ENCODE peak calls at places on chromosomes 11 and 22, in five cellular contexts. One of them, this sample, is unnamed.

GRCh38 chr11:96141649-96142048 is 201.3 kb downstream of the MAML2 start:
- DNase-seq in A673: no peak
- DNase-seq in CD4-positive, CD25-positive, alpha-beta regulatory T cell: no peak
- DNase-seq in lower leg skin: no peak
- DNase-seq in thoracic aorta: no peak
- DNase-seq in this sample: no peak

GRCh38 chr11:97143463-97143862 is 753.6 kb downstream of the JRKL start:
- DNase-seq in A673: no peak
- DNase-seq in CD4-positive, CD25-positive, alpha-beta regulatory T cell: no peak
- DNase-seq in lower leg skin: no peak
- DNase-seq in thoracic aorta: no peak
- DNase-seq in this sample: no peak

GRCh38 chr22:23684561-23685031 is 6.2 kb upstream of the RGL4 start:
- DNase-seq in A673: no peak
- DNase-seq in CD4-positive, CD25-positive, alpha-beta regulatory T cell: no peak
- DNase-seq in lower leg skin: no peak
- DNase-seq in thoracic aorta: no peak
- DNase-seq in this sample: no peak

GRCh38 chr11:73236879-73237278 is 18.8 kb downstream of the P2RY2 start:
- DNase-seq in A673: peak; percentile 48
- DNase-seq in CD4-positive, CD25-positive, alpha-beta regulatory T cell: peak; percentile 37
- DNase-seq in lower leg skin: no peak
- DNase-seq in thoracic aorta: no peak
- DNase-seq in this sample: peak; percentile 77

GRCh38 chr11:76388408-76388807 is 7.3 kb downstream of the GVQW3 start:
- DNase-seq in A673: no peak
- DNase-seq in CD4-positive, CD25-positive, alpha-beta regulatory T cell: no peak
- DNase-seq in lower leg skin: no peak
- DNase-seq in thoracic aorta: no peak
- DNase-seq in this sample: no peak

GRCh38 chr11:111026241-111026640 is 219.3 kb upstream of the POU2AF2 start:
- DNase-seq in A673: no peak
- DNase-seq in CD4-positive, CD25-positive, alpha-beta regulatory T cell: no peak
- DNase-seq in lower leg skin: no peak
- DNase-seq in thoracic aorta: no peak
- DNase-seq in this sample: no peak

GRCh38 chr11:30488304-30488998 is 97.7 kb downstream of the MPPED2 start:
- DNase-seq in A673: peak; percentile 35
- DNase-seq in CD4-positive, CD25-positive, alpha-beta regulatory T cell: no peak
- DNase-seq in lower leg skin: no peak
- DNase-seq in thoracic aorta: no peak
- DNase-seq in this sample: no peak

GRCh38 chr11:15590131-15590530 is 475.4 kb downstream of the INSC start:
- DNase-seq in A673: peak; percentile 35
- DNase-seq in CD4-positive, CD25-positive, alpha-beta regulatory T cell: no peak
- DNase-seq in lower leg skin: no peak
- DNase-seq in thoracic aorta: no peak
- DNase-seq in this sample: no peak

GRCh38 chr11:120547871-120548681 is 36.5 kb downstream of the GRIK4 start:
- DNase-seq in A673: peak; percentile 81
- DNase-seq in CD4-positive, CD25-positive, alpha-beta regulatory T cell: no peak
- DNase-seq in lower leg skin: peak; percentile 56
- DNase-seq in thoracic aorta: peak; percentile 76
- DNase-seq in this sample: peak; percentile 44

GRCh38 chr11:132312161-132312560 is 941.7 kb downstream of the NTM start:
- DNase-seq in A673: peak; percentile 6
- DNase-seq in CD4-positive, CD25-positive, alpha-beta regulatory T cell: no peak
- DNase-seq in lower leg skin: no peak
- DNase-seq in thoracic aorta: no peak
- DNase-seq in this sample: no peak

GRCh38 chr11:76124905-76125566 is 81.3 kb downstream of the WNT11 start:
- DNase-seq in A673: peak; percentile 36
- DNase-seq in CD4-positive, CD25-positive, alpha-beta regulatory T cell: no peak
- DNase-seq in lower leg skin: no peak
- DNase-seq in thoracic aorta: no peak
- DNase-seq in this sample: no peak

GRCh38 chr11:66495401-66495844 is 15.0 kb upstream of the BBS1 start:
- DNase-seq in A673: no peak
- DNase-seq in CD4-positive, CD25-positive, alpha-beta regulatory T cell: peak; percentile 7
- DNase-seq in lower leg skin: no peak
- DNase-seq in thoracic aorta: no peak
- DNase-seq in this sample: peak; percentile 55

GRCh38 chr11:127345819-127346459 is 345.4 kb upstream of the KIRREL3 start:
- DNase-seq in A673: peak; percentile 56
- DNase-seq in CD4-positive, CD25-positive, alpha-beta regulatory T cell: peak; percentile 14
- DNase-seq in lower leg skin: no peak
- DNase-seq in thoracic aorta: no peak
- DNase-seq in this sample: peak; percentile 25

GRCh38 chr11:58963551-58964075 is 24.3 kb downstream of the GLYATL1 start:
- DNase-seq in A673: no peak
- DNase-seq in CD4-positive, CD25-positive, alpha-beta regulatory T cell: no peak
- DNase-seq in lower leg skin: no peak
- DNase-seq in thoracic aorta: no peak
- DNase-seq in this sample: peak; percentile 22
- H3K4me3 ChIP-seq in A673: no peak overlapping the region
- H3K4me3 ChIP-seq in CD4-positive, CD25-positive, alpha-beta regulatory T cell: no peak overlapping the region
- H3K4me3 ChIP-seq in lower leg skin: no peak overlapping the region
- H3K4me3 ChIP-seq in thoracic aorta: no peak overlapping the region
- H3K4me3 ChIP-seq in this sample: no peak overlapping the region

DNA sequence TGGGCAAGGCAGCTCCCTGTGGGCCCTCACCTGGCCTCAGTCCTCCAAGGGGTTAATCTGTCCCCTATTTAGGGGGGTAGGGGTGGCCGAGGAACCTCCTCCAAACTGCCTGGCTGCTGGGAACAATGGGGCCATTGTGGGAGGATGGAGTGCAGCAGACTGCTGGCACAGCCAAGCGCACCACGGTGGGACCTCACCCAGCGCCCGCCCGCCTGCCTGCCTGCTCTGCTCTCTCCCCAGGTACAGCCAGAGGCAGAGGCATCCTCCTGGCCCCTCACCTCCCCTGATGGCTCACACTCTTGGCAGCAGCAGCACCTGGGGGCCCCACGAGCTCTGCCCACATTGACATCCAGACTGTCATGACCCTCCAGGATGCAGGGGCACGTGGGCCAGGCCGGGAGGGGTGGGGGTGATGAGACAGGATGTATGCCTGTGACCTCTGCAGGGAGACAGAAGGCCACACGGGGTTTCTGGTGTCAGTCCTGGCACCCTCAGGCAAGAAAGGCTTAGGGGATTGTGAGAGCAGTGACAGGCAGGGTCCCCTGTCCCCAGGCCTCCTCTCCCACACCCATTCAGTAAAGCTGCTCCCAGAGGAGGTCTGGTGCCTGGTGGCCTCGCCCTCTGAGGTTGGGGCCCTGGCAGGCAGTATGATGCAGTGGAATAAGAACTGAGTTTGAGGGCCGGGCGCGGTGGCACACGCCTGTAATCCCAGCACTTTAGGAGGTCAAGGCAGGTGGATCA is 11.4 kb downstream of the BCL9L start:
- DNase-seq in A673: peak; percentile 60
- DNase-seq in CD4-positive, CD25-positive, alpha-beta regulatory T cell: peak; percentile 91
- DNase-seq in lower leg skin: no peak
- DNase-seq in thoracic aorta: no peak
- DNase-seq in this sample: no peak
- H3K4me3 ChIP-seq in A673: no peak overlapping the region
- H3K4me3 ChIP-seq in CD4-positive, CD25-positive, alpha-beta regulatory T cell: peak overlapping the region; percentile 70
- H3K4me3 ChIP-seq in lower leg skin: no peak overlapping the region
- H3K4me3 ChIP-seq in thoracic aorta: peak overlapping the region; percentile 76
- H3K4me3 ChIP-seq in this sample: no peak overlapping the region

DNA sequence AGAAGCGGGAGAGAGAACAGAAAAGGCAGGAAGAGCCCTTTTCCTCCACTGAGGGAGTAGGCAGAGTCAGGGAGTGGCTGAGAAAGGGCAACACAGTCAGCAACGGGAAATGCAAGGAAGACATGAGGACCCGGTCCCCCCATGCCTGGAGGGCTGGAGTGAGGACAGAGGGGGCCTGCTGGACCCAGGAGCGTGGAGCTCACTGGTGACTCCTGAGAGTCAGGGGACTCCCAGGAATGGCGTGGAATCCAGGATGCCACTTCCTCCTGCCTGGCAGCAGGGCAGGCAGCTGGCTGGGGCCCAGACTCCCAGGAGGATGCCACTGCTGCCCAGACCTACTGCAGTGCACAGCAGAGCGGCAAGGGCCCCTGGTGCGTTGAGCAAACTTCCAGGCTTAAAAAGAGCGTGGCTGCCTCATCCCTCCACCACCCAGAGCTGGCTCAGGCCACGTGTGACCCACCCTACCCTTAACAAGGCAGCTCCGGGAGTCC is 11.3 kb downstream of the C11orf21 start:
- DNase-seq in A673: peak; percentile 22
- DNase-seq in CD4-positive, CD25-positive, alpha-beta regulatory T cell: no peak
- DNase-seq in lower leg skin: no peak
- DNase-seq in thoracic aorta: no peak
- DNase-seq in this sample: peak; percentile 4
- H3K4me3 ChIP-seq in A673: no peak overlapping the region
- H3K4me3 ChIP-seq in CD4-positive, CD25-positive, alpha-beta regulatory T cell: no peak overlapping the region
- H3K4me3 ChIP-seq in lower leg skin: no peak overlapping the region
- H3K4me3 ChIP-seq in thoracic aorta: no peak overlapping the region
- H3K4me3 ChIP-seq in this sample: no peak overlapping the region

GRCh38 chr11:68040121-68040956 is 1.5 kb downstream of the TCIRG1 start:
- DNase-seq in A673: peak; percentile 77
- DNase-seq in CD4-positive, CD25-positive, alpha-beta regulatory T cell: peak; percentile 73
- DNase-seq in lower leg skin: no peak
- DNase-seq in thoracic aorta: no peak
- DNase-seq in this sample: peak; percentile 75
- H3K4me3 ChIP-seq in A673: peak overlapping the region; percentile 29
- H3K4me3 ChIP-seq in CD4-positive, CD25-positive, alpha-beta regulatory T cell: peak overlapping the region; percentile 77
- H3K4me3 ChIP-seq in lower leg skin: peak overlapping the region; percentile 21
- H3K4me3 ChIP-seq in thoracic aorta: peak overlapping the region; percentile 91
- H3K4me3 ChIP-seq in this sample: no peak overlapping the region

DNA sequence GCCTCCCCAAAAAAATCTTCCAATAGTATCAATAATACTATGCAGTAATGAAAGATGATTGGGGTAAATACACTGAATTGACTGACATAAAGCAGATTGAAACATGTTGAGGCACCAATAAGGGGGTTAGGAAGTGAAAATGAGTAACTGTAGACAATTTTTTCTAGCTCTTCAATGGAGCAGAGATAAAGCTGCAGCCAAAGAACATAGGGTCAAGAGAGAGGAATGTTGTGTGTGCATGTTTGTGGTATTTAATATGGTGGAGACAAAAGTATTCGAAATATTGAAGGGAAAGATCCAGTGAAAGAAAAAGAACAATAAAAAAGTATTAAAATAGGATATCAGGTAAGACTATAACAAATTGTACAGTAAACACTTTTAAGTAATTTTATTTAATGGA is 450.0 kb upstream of the CCDC179 start:
- DNase-seq in A673: no peak
- DNase-seq in CD4-positive, CD25-positive, alpha-beta regulatory T cell: no peak
- DNase-seq in lower leg skin: no peak
- DNase-seq in thoracic aorta: no peak
- DNase-seq in this sample: no peak
- H3K4me3 ChIP-seq in A673: no peak overlapping the region
- H3K4me3 ChIP-seq in CD4-positive, CD25-positive, alpha-beta regulatory T cell: no peak overlapping the region
- H3K4me3 ChIP-seq in lower leg skin: no peak overlapping the region
- H3K4me3 ChIP-seq in thoracic aorta: no peak overlapping the region
- H3K4me3 ChIP-seq in this sample: no peak overlapping the region

GRCh38 chr11:33868646-33869461 is 23.0 kb downstream of the LMO2 start:
- DNase-seq in A673: peak; percentile 50
- DNase-seq in CD4-positive, CD25-positive, alpha-beta regulatory T cell: no peak
- DNase-seq in lower leg skin: no peak
- DNase-seq in thoracic aorta: no peak
- DNase-seq in this sample: no peak
- H3K4me3 ChIP-seq in A673: peak overlapping the region; percentile 76
- H3K4me3 ChIP-seq in CD4-positive, CD25-positive, alpha-beta regulatory T cell: no peak overlapping the region
- H3K4me3 ChIP-seq in lower leg skin: peak overlapping the region; percentile 79
- H3K4me3 ChIP-seq in thoracic aorta: peak overlapping the region; percentile 84
- H3K4me3 ChIP-seq in this sample: peak overlapping the region; percentile 65

GRCh38 chr22:17319541-17319940 is 49.7 kb upstream of the CECR2 start:
- DNase-seq in A673: no peak
- DNase-seq in CD4-positive, CD25-positive, alpha-beta regulatory T cell: no peak
- DNase-seq in lower leg skin: no peak
- DNase-seq in thoracic aorta: no peak
- DNase-seq in this sample: no peak

GRCh38 chr22:17313591-17313990 is 55.7 kb upstream of the CECR2 start:
- DNase-seq in A673: no peak
- DNase-seq in CD4-positive, CD25-positive, alpha-beta regulatory T cell: no peak
- DNase-seq in lower leg skin: no peak
- DNase-seq in thoracic aorta: no peak
- DNase-seq in this sample: no peak

GRCh38 chr22:17318817-17319216 is 50.4 kb upstream of the CECR2 start:
- DNase-seq in A673: no peak
- DNase-seq in CD4-positive, CD25-positive, alpha-beta regulatory T cell: no peak
- DNase-seq in lower leg skin: no peak
- DNase-seq in thoracic aorta: no peak
- DNase-seq in this sample: no peak

GRCh38 chr22:17315310-17315709 is 54.0 kb upstream of the CECR2 start:
- DNase-seq in A673: no peak
- DNase-seq in CD4-positive, CD25-positive, alpha-beta regulatory T cell: no peak
- DNase-seq in lower leg skin: no peak
- DNase-seq in thoracic aorta: no peak
- DNase-seq in this sample: no peak

DNA sequence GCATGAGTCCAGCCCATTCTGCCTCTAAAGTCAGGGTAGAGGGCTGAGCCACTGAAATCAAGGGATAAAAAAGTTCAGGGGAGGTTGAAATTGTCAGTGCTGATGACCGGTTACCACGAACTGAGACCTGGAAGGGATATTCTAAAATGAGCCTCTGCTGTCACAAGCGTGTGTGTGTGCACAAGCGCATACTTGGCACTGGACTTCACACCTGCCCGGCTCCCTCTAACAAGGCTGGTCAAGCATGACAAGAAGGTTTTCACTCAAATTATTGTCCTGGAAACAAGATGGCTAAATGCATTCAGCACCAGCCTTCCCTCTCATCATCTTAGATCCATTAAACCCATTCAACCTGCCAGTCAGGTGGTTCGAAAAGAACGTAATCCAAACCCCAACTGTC is 54.8 kb upstream of the CECR2 start:
- DNase-seq in A673: no peak
- DNase-seq in CD4-positive, CD25-positive, alpha-beta regulatory T cell: no peak
- DNase-seq in lower leg skin: no peak
- DNase-seq in thoracic aorta: no peak
- DNase-seq in this sample: no peak
- H3K4me3 ChIP-seq in A673: no peak overlapping the region
- H3K4me3 ChIP-seq in CD4-positive, CD25-positive, alpha-beta regulatory T cell: no peak overlapping the region
- H3K4me3 ChIP-seq in lower leg skin: no peak overlapping the region
- H3K4me3 ChIP-seq in thoracic aorta: no peak overlapping the region
- H3K4me3 ChIP-seq in this sample: no peak overlapping the region

GRCh38 chr11:117931331-117931950 is 2.2 kb upstream of the TMPRSS13 start:
- DNase-seq in A673: no peak
- DNase-seq in CD4-positive, CD25-positive, alpha-beta regulatory T cell: no peak
- DNase-seq in lower leg skin: no peak
- DNase-seq in thoracic aorta: no peak
- DNase-seq in this sample: no peak
- H3K4me3 ChIP-seq in A673: no peak overlapping the region
- H3K4me3 ChIP-seq in CD4-positive, CD25-positive, alpha-beta regulatory T cell: no peak overlapping the region
- H3K4me3 ChIP-seq in lower leg skin: no peak overlapping the region
- H3K4me3 ChIP-seq in thoracic aorta: no peak overlapping the region
- H3K4me3 ChIP-seq in this sample: no peak overlapping the region